ENCODE peak calls at places on chromosomes 13 and 19, in five cellular contexts. R is MCF 10A, A is left cardiac atrium, P is posterior cingulate gyrus, L is neural crest cell. G is an unnamed sample.

GRCh38 chr19:3550947-3551807 is 6.2 kb downstream of the MFSD12 start:
- DNase-seq in L (no peak), R (no peak), A (no peak), P (peak; percentile 67), G (no peak)

GRCh38 chr19:11191273-11191755 is 6.0 kb downstream of the KANK2 start:
- DNase-seq in R (peak; percentile 54), A (peak; percentile 88), P (no peak), L (no peak), G (no peak)

GRCh38 chr19:43570174-43570791 is 5.0 kb downstream of the XRCC1 start:
- DNase-seq in L (no peak), R (peak; percentile 36), A (no peak), P (no peak), G (no peak)

GRCh38 chr19:50173144-50173543 is 10.1 kb upstream of the IZUMO2 start:
- DNase-seq in A (no peak), R (no peak), P (peak; percentile 19), L (no peak), G (no peak)

GRCh38 chr19:18427752-18428131 is 8.5 kb downstream of the SSBP4 start:
- DNase-seq in A (peak; percentile 22), P (no peak), R (no peak), L (no peak), G (no peak)

GRCh38 chr19:56637976-56638555 is 4.9 kb upstream of the SMIM17 start:
- DNase-seq in A (peak; percentile 89), P (no peak), L (peak; percentile 46), R (peak; percentile 55), G (peak; percentile 42)

GRCh38 chr19:33631628-33631995 is 9.9 kb downstream of the CHST8 start:
- DNase-seq in L (no peak), R (no peak), P (peak; percentile 40), A (no peak), G (no peak)

GRCh38 chr19:6241680-6242079 is 38.1 kb downstream of the MLLT1 start:
- DNase-seq in A (no peak), L (peak; percentile 62), P (peak; percentile 97), R (no peak), G (no peak)

GRCh38 chr19:47483200-47483599 is 819 bp downstream of the KPTN start:
- DNase-seq in A (no peak), L (no peak), R (no peak), P (no peak), G (no peak)

GRCh38 chr19:3479177-3479818 is 1.0 kb downstream of the SMIM24 start:
- DNase-seq in L (no peak), P (no peak), A (no peak), R (no peak), G (no peak)

GRCh38 chr19:35913589-35913988 is 5.5 kb upstream of the TYROBP start:
- DNase-seq in P (no peak), A (no peak), L (no peak), R (no peak), G (no peak)

GRCh38 chr19:5718032-5718578 is 1.8 kb downstream of the LONP1 start:
- DNase-seq in P (no peak), A (no peak), L (no peak), R (peak; percentile 35), G (no peak)

GRCh38 chr19:18672606-18673337 is 10.7 kb upstream of the CRTC1 start:
- DNase-seq in R (peak; percentile 26), P (peak; percentile 87), L (no peak), A (peak; percentile 33), G (no peak)

GRCh38 chr19:3817761-3818160 is 31.6 kb upstream of the MATK start:
- DNase-seq in P (no peak), R (no peak), A (no peak), L (no peak), G (no peak)

GRCh38 chr13:69199664-69200063 is 908.0 kb upstream of the ATXN8OS start:
- DNase-seq in A (no peak), R (no peak), P (no peak), L (peak; percentile 6), G (no peak)

GRCh38 chr13:34412295-34412694 is 529.8 kb upstream of the NBEA start:
- DNase-seq in P (no peak), R (no peak), L (no peak), A (no peak), G (no peak)

GRCh38 chr13:43261018-43261417 is 237.6 kb downstream of the DNAJC15 start:
- DNase-seq in P (no peak), R (peak; percentile 26), A (no peak), L (no peak), G (no peak)

GRCh38 chr19:18501351-18501750 is 20.5 kb downstream of the ELL start:
- DNase-seq in P (no peak), R (no peak), A (no peak), L (no peak), G (no peak)

GRCh38 chr19:45613926-45614725 is 12.1 kb upstream of the GPR4 start:
- DNase-seq in A (peak; percentile 39), R (peak; percentile 96), P (no peak), L (no peak), G (no peak)

GRCh38 chr13:96551540-96551939 is 442.7 kb downstream of the OXGR1 start:
- DNase-seq in R (no peak), A (no peak), P (peak; percentile 67), L (no peak), G (no peak)

GRCh38 chr13:31625115-31625514 is 114.2 kb upstream of the RXFP2 start:
- DNase-seq in R (no peak), A (no peak), P (no peak), L (no peak), G (no peak)

GRCh38 chr19:2289714-2290435 is 7.9 kb upstream of the PEAK3 start:
- DNase-seq in R (no peak), A (no peak), P (no peak), L (no peak), G (no peak)

GRCh38 chr19:32017341-32017948 is 328.0 kb upstream of the ZNF507 start:
- DNase-seq in R (peak; percentile 48), A (no peak), L (no peak), P (no peak), G (no peak)

GRCh38 chr13:99948907-99949656 is 22.5 kb downstream of the ZIC5 start:
- DNase-seq in P (no peak), A (no peak), R (no peak), L (no peak), G (no peak)

GRCh38 chr13:76886292-76887061 is at the start of gene KCTD12:
- DNase-seq in R (peak; percentile 72), P (peak; percentile 93), A (peak; percentile 94), L (peak; percentile 66), G (no peak)

G was measured in iPS DF 19.7.